ENCODE peak calls at places on chromosome 7, in eight cellular contexts. P is heart left ventricle; V is tibial nerve; R is pancreas; F is CD4-positive, CD25-positive, alpha-beta regulatory T cell; H is Peyer's patch; I is BE2C; X is mucosa of descending colon. L is an unnamed sample.
A peak's percentile ranks its signal among the peaks of the same experiment; 100 is the strongest.

GRCh38 chr7:83677180-83677866 is 28.4 kb upstream of the SEMA3E start:
- DNase-seq in P (no peak), V (no peak), R (no peak), F (no peak), H (no peak), I (peak; percentile 65), X (peak; percentile 22), L (no peak)

GRCh38 chr7:77565917-77566316 is 28.8 kb downstream of the PTPN12 start:
- DNase-seq in P (no peak), V (no peak), R (no peak), F (no peak), H (no peak), I (no peak), X (no peak), L (no peak)

GRCh38 chr7:126495739-126496138 is 757.0 kb downstream of the GRM8 start:
- DNase-seq in P (no peak), V (no peak), R (no peak), F (no peak), H (no peak), I (no peak), X (no peak), L (no peak)

GRCh38 chr7:33903770-33904679 is 1.3 kb upstream of the BMPER start:
- DNase-seq in P (peak; percentile 25), V (peak; percentile 33), R (no peak), F (no peak), H (no peak), I (peak; percentile 8), X (peak; percentile 17), L (no peak)

GRCh38 chr7:10708447-10708846 is 265.2 kb upstream of the PHF14 start:
- DNase-seq in P (no peak), V (no peak), R (peak; percentile 13), F (no peak), H (no peak), I (peak; percentile 68), X (no peak), L (no peak)

GRCh38 chr7:9983048-9983447 is 990.6 kb upstream of the PHF14 start:
- DNase-seq in P (no peak), V (no peak), R (no peak), F (no peak), H (no peak), I (no peak), X (no peak), L (no peak)

GRCh38 chr7:130937016-130937415 is 203.0 kb upstream of the KLF14 start:
- DNase-seq in P (no peak), V (no peak), R (no peak), F (no peak), H (no peak), I (no peak), X (no peak), L (no peak)

GRCh38 chr7:34530211-34530610 is 127.8 kb upstream of the NPSR1 start:
- DNase-seq in P (no peak), V (no peak), R (no peak), F (no peak), H (no peak), I (no peak), X (no peak), L (no peak)

GRCh38 chr7:128858380-128859231 is 4.0 kb upstream of the ATP6V1F start:
- DNase-seq in P (no peak), V (peak; percentile 60), R (no peak), F (no peak), H (no peak), I (no peak), X (no peak), L (no peak)

GRCh38 chr7:114825423-114825951 is 96.4 kb upstream of the MDFIC start:
- DNase-seq in P (no peak), V (no peak), R (no peak), F (no peak), H (no peak), I (no peak), X (no peak), L (no peak)

GRCh38 chr7:108091461-108091831 is 38.7 kb downstream of the LAMB4 start:
- DNase-seq in P (no peak), V (no peak), R (no peak), F (no peak), H (no peak), I (no peak), X (no peak), L (no peak)

GRCh38 chr7:98810166-98810802 is 59.5 kb downstream of the TMEM130 start:
- DNase-seq in P (no peak), V (no peak), R (no peak), F (no peak), H (no peak), I (peak; percentile 74), X (no peak), L (no peak)

GRCh38 chr7:141697211-141697871 is 4.6 kb downstream of the DENND11 start:
- DNase-seq in P (no peak), V (no peak), R (no peak), F (no peak), H (no peak), I (no peak), X (no peak), L (no peak)

GRCh38 chr7:155412416-155413253 is 45.3 kb upstream of the EN2 start:
- DNase-seq in P (no peak), V (no peak), R (peak; percentile 35), F (no peak), H (peak; percentile 18), I (peak; percentile 69), X (peak; percentile 78), L (peak; percentile 25)

GRCh38 chr7:25429731-25430130 is 201.4 kb upstream of the NPVF start:
- DNase-seq in P (no peak), V (no peak), R (no peak), F (no peak), H (no peak), I (no peak), X (peak; percentile 15), L (no peak)

GRCh38 chr7:29483219-29484104 is 80.2 kb upstream of the PRR15 start:
- DNase-seq in P (no peak), V (no peak), R (no peak), F (no peak), H (no peak), I (no peak), X (no peak), L (no peak)

GRCh38 chr7:34165927-34166550 is 260.7 kb downstream of the BMPER start:
- DNase-seq in P (no peak), V (no peak), R (no peak), F (no peak), H (no peak), I (no peak), X (peak; percentile 24), L (no peak)

GRCh38 chr7:15178065-15178464 is 275.5 kb upstream of the DGKB start:
- DNase-seq in P (no peak), V (no peak), R (no peak), F (no peak), H (no peak), I (no peak), X (no peak), L (no peak)

GRCh38 chr7:14305233-14305866 is 315.9 kb upstream of the ETV1 start:
- DNase-seq in P (no peak), V (no peak), R (no peak), F (no peak), H (no peak), I (peak; percentile 25), X (no peak), L (no peak)

GRCh38 chr7:103795112-103795511 is 194.3 kb downstream of the RELN start:
- DNase-seq in P (no peak), V (no peak), R (no peak), F (no peak), H (no peak), I (no peak), X (no peak), L (no peak)
- H3K9me3 ChIP-seq in P (peaks cover 3% of the 10 kb centered on the region), V (no peaks in the 10 kb centered on the region), R (no peaks in the 10 kb centered on the region), F (no peaks in the 10 kb centered on the region), H (no peaks in the 10 kb centered on the region), I (no peaks in the 10 kb centered on the region), X (no peaks in the 10 kb centered on the region), L (no peaks in the 10 kb centered on the region)

DNA sequence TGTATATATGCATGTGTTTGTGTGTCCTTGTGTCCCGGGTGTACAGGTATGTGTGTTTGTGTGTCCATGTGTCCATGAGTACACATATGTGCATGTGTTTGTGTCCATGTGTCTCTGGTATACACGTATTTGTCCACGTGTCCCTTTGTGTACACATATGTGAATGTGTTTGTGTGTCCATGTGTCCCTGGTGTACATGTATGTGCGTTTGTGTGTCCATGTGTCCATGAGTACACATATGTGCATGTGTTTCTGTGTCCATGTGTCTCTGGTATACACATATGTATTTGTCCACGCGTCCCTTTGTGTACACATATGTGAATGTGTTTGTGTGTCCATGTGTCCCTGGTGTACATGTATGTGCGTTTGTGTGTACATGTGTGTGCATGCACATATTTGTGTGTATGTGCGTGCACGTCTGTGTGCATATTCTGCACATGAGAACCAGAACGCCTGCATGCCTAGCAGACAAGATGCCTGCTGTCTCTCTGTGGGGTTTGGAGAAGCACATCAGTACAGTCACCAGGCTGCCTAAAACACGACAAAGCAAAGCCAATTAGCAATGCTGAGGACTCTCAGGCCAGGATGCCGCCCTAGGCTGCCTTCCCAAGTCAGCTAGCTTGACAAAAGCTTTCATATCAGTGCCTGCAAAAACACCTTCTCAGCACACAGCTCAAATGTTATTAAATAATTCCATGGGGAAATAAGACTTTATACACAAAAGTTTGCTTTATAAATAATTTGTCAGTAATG is 327.8 kb downstream of the PTPRN2 start:
- DNase-seq in P (no peak), V (no peak), R (no peak), F (no peak), H (no peak), I (no peak), X (no peak), L (no peak)
- H3K9me3 ChIP-seq in P (no peaks in the 10 kb centered on the region), V (no peaks in the 10 kb centered on the region), R (no peaks in the 10 kb centered on the region), F (no peaks in the 10 kb centered on the region), H (no peaks in the 10 kb centered on the region), I (peaks cover 6% of the 10 kb centered on the region), X (no peaks in the 10 kb centered on the region), L (no peaks in the 10 kb centered on the region)

GRCh38 chr7:5070206-5070605 is 24.5 kb downstream of the RBAK start:
- DNase-seq in P (no peak), V (no peak), R (no peak), F (no peak), H (no peak), I (no peak), X (no peak), L (no peak)
- H3K9me3 ChIP-seq in P (peaks cover 60% of the 10 kb centered on the region), V (peaks cover 7% of the 10 kb centered on the region), R (peaks cover 9% of the 10 kb centered on the region), F (peaks cover 54% of the 10 kb centered on the region), H (peaks cover 62% of the 10 kb centered on the region), I (no peaks in the 10 kb centered on the region), X (peaks cover 67% of the 10 kb centered on the region), L (peaks cover 26% of the 10 kb centered on the region)

DNA sequence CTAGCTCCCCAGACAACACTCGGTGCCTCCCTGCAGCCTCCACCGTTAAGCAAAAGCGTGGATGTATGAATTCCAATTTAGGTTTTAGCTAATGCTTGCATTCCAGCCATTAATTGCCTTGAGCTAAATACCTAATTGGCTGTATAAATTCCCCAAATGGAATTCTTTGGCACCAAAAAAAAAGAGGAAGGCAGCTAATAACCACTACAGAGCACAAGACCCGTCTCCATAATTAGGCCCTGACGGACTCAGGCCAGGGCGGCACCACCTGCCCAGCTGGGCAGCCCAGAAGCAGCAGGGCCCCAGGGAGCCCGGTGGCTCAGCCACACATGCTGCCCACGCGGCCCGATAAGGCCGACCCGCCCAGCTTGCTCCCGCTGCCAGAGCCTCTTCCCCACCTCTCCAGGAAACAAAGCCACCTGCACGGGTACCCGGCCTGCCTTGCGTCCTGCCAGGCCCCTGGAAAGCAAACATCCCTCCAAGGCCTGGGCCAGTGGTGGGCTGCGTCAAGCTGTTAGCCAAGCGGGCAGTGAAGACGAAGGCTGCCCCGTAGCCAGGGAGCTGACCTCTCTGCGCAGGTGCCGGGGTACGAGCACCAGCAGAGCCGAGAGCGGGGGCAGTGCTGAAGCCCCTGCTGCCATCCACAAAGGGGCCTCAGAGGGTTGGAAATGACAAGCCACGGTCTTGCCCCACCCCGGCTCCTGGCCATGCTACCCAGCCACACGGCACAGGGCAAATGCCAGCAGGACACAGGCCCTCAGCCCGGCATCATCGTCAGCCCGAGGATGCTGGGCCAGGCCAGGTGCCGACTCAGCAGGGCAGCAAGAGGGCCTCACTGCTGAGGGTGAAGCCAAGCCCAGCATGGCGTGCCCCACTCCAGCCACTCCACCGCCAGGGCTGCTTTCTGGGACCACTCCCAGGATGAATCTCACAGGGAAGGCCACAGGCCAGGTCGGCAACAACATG is 140.1 kb downstream of the PTPRN2 start:
- DNase-seq in P (no peak), V (no peak), R (peak; percentile 76), F (no peak), H (no peak), I (peak; percentile 58), X (no peak), L (no peak)
- H3K9me3 ChIP-seq in P (no peaks in the 10 kb centered on the region), V (no peaks in the 10 kb centered on the region), R (no peaks in the 10 kb centered on the region), F (no peaks in the 10 kb centered on the region), H (no peaks in the 10 kb centered on the region), I (no peaks in the 10 kb centered on the region), X (no peaks in the 10 kb centered on the region), L (no peaks in the 10 kb centered on the region)